ENCODE peak calls at places on chromosomes 16 and 17, in six cellular contexts. Q is kidney, K is heart left ventricle, W is aorta, T is psoas muscle, U is tibial artery. M is an unnamed sample.

GRCh38 chr16:87957296-87958069 is 6.2 kb downstream of the BANP start:
- DNase-seq in Q (no peak), K (no peak), W (peak; percentile 71), T (no peak), U (no peak), M (no peak)

GRCh38 chr16:84357191-84357651 is 11.1 kb upstream of the ATP2C2 start:
- DNase-seq in Q (peak; percentile 32), K (no peak), W (no peak), T (no peak), U (no peak), M (peak; percentile 90)

GRCh38 chr17:68290955-68291835 is at the start of the genes ARSG and SLC16A6:
- DNase-seq in Q (peak; percentile 94), K (peak; percentile 53), W (peak; percentile 86), T (peak; percentile 75), U (no peak), M (no peak)

GRCh38 chr16:49914697-49915096 is 58.8 kb upstream of the ZNF423 start:
- DNase-seq in Q (no peak), K (no peak), W (no peak), T (no peak), U (no peak), M (no peak)

GRCh38 chr16:31508706-31509523 is 724 bp upstream of the RUSF1 start:
- DNase-seq in Q (no peak), K (no peak), W (no peak), T (no peak), U (no peak), M (no peak)

GRCh38 chr17:60154616-60155426 is 5.0 kb downstream of the CA4 start:
- DNase-seq in Q (peak; percentile 86), K (peak; percentile 60), W (no peak), T (peak; percentile 45), U (peak; percentile 45), M (no peak)

GRCh38 chr17:40072481-40073346 is 9.9 kb downstream of the THRA start:
- DNase-seq in Q (no peak), K (no peak), W (no peak), T (no peak), U (peak; percentile 83), M (no peak)

GRCh38 chr16:88619859-88620655 is 18.3 kb upstream of the IL17C start:
- DNase-seq in Q (no peak), K (no peak), W (no peak), T (no peak), U (no peak), M (peak; percentile 79)

GRCh38 chr16:28108590-28109247 is 45.2 kb upstream of the GSG1L start:
- DNase-seq in Q (no peak), K (no peak), W (no peak), T (no peak), U (no peak), M (no peak)

GRCh38 chr17:82006468-82007227 is 16.0 kb downstream of the CENPX start:
- DNase-seq in Q (no peak), K (peak; percentile 51), W (peak; percentile 90), T (no peak), U (no peak), M (peak; percentile 76)

GRCh38 chr16:20910781-20911321 is 10.3 kb downstream of the LYRM1 start:
- DNase-seq in Q (no peak), K (no peak), W (no peak), T (no peak), U (no peak), M (no peak)

GRCh38 chr17:78771758-78772382 is 10.2 kb downstream of the CYTH1 start:
- DNase-seq in Q (no peak), K (no peak), W (no peak), T (no peak), U (no peak), M (no peak)

GRCh38 chr17:79742589-79742918 is 11.8 kb downstream of the ENPP7 start:
- DNase-seq in Q (no peak), K (no peak), W (no peak), T (no peak), U (no peak), M (no peak)

GRCh38 chr16:1678500-1679098 is 520 bp downstream of the JPT2 start:
- DNase-seq in Q (peak; percentile 86), K (peak; percentile 35), W (peak; percentile 84), T (peak; percentile 39), U (peak; percentile 72), M (peak; percentile 86)

GRCh38 chr16:25841776-25842175 is 150.0 kb downstream of the HS3ST4 start:
- DNase-seq in Q (no peak), K (no peak), W (no peak), T (no peak), U (no peak), M (no peak)

GRCh38 chr17:77526259-77526711 is 385.5 kb downstream of the SEC14L1 start:
- DNase-seq in Q (peak; percentile 57), K (no peak), W (peak; percentile 64), T (no peak), U (peak; percentile 20), M (no peak)

GRCh38 chr16:80628254-80628653 is 87.5 kb downstream of the DYNLRB2 start:
- DNase-seq in Q (no peak), K (no peak), W (no peak), T (no peak), U (no peak), M (no peak)

GRCh38 chr16:84155226-84155625 is 10.1 kb downstream of the DNAAF1 start:
- DNase-seq in Q (no peak), K (no peak), W (no peak), T (no peak), U (no peak), M (no peak)

GRCh38 chr16:69187387-69187890 is 475 bp downstream of the SNTB2 start:
- DNase-seq in Q (peak; percentile 87), K (peak; percentile 55), W (peak; percentile 87), T (peak; percentile 75), U (peak; percentile 74), M (peak; percentile 55)

GRCh38 chr16:84700518-84701277 is 898 bp downstream of the USP10 start:
- DNase-seq in Q (no peak), K (no peak), W (no peak), T (no peak), U (no peak), M (no peak)

GRCh38 chr17:50149425-50150353 is 788 bp downstream of the PPP1R9B start:
- DNase-seq in Q (peak; percentile 89), K (peak; percentile 66), W (peak; percentile 87), T (peak; percentile 68), U (peak; percentile 70), M (peak; percentile 74)

GRCh38 chr17:74873874-74874614 is 1.2 kb upstream of the FDXR start:
- DNase-seq in Q (peak; percentile 62), K (no peak), W (no peak), T (no peak), U (no peak), M (no peak)

GRCh38 chr17:10018461-10018891 is 113.4 kb upstream of the RCVRN start:
- DNase-seq in Q (no peak), K (no peak), W (no peak), T (no peak), U (peak; percentile 53), M (no peak)

GRCh38 chr16:85520853-85521736 is 92.0 kb upstream of the GSE1 start:
- DNase-seq in Q (peak; percentile 92), K (no peak), W (no peak), T (no peak), U (no peak), M (no peak)

GRCh38 chr17:79148584-79148983 is 74.0 kb downstream of the ENGASE start:
- DNase-seq in Q (no peak), K (no peak), W (no peak), T (no peak), U (no peak), M (no peak)

GRCh38 chr17:14506364-14506763 is 205.5 kb downstream of the HS3ST3B1 start:
- DNase-seq in Q (no peak), K (no peak), W (no peak), T (no peak), U (no peak), M (no peak)

GRCh38 chr16:70399951-70400350 is 38.9 kb downstream of the ST3GAL2 start:
- DNase-seq in Q (no peak), K (no peak), W (no peak), T (no peak), U (no peak), M (no peak)
- H3K4me1 ChIP-seq in Q (no peaks in the 10 kb centered on the region), K (peaks cover 13% of the 10 kb centered on the region), W (no peaks in the 10 kb centered on the region), T (peaks cover 7% of the 10 kb centered on the region), U (no peaks in the 10 kb centered on the region), M (peaks cover 15% of the 10 kb centered on the region)

GRCh38 chr16:3581392-3581791 is 4.2 kb upstream of the NLRC3 start:
- DNase-seq in Q (no peak), K (no peak), W (no peak), T (no peak), U (no peak), M (no peak)
- H3K27ac ChIP-seq in Q (no peak overlapping the region), K (no peak overlapping the region), W (no peak overlapping the region), T (no peak overlapping the region), U (no peak overlapping the region), M (no peak overlapping the region)

DNA sequence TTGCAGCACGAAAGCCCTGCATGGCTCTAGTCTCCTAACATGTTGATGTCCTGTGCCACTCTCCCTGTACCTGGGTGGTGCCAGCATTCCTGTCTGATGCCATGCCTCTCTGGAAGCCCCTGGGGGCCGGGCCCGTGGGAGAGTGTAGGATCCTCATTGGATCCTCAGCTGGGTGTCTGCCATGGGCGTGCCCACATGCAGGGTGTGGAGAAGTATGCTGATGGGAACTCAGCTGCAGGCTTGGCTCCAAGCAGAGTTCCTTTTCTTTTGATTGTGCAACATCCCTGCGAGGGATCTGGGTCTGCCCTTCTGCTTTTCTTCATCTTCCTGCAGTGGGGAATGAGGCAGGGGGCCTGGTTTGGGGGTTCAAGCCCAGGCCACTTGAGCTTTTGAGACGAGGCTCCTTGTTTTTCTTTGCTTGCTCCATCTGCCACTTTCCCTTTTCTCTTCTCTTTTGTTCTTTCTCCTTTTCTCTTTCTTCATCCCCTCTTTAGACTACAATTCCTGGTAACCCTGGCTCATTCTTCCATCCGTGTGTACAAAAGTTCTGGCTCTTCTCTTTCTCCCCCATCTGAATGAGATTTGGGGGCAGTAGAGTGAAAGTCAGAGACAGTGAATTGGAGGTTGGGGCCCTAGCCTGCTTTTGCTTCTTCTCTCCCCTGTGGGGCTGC is 32.9 kb downstream of the KSR1 start:
- DNase-seq in Q (peak; percentile 93), K (peak; percentile 65), W (peak; percentile 90), T (peak; percentile 83), U (peak; percentile 87), M (no peak)
- H3K4me1 ChIP-seq in Q (peaks cover 23% of the 10 kb centered on the region), K (peaks cover 58% of the 10 kb centered on the region), W (no peaks in the 10 kb centered on the region), T (peaks cover 8% of the 10 kb centered on the region), U (no peaks in the 10 kb centered on the region), M (no peaks in the 10 kb centered on the region)

DNA sequence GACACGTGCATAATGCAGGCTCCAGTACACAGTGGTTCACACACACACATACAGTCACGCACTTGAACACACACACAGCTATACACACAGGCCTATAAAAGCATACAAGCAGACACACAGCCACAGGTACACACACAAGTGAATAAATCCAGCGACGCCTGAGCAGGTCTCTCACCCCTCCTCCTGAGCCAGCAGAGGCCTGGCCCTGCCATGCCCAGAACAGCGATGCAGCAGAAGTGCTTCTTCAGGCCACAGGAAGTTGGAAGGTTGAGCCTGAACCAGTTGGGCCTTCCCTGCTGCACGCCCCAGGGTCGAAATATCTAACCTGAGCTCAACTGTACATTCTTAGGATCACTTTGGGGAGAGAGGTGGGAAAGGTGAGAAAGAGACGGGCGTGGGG is 7.3 kb upstream of the CD79B start:
- DNase-seq in Q (peak; percentile 43), K (no peak), W (no peak), T (no peak), U (no peak), M (no peak)
- H3K27ac ChIP-seq in Q (no peak overlapping the region), K (no peak overlapping the region), W (no peak overlapping the region), T (no peak overlapping the region), U (no peak overlapping the region), M (no peak overlapping the region)